ENCODE peak calls at places on chromosomes 12 and 14, in six cellular contexts. One of them, this sample, is unnamed.

GRCh38 chr12:33828326-33828725 is 194.0 kb upstream of the ALG10 start:
- DNase-seq in NCI-H1694 treated with DMSO at 0.1 percent for 48 hours: no peak
- DNase-seq in SK-N-SH: no peak
- DNase-seq in mucosa of descending colon: no peak
- DNase-seq in AG09319: no peak
- DNase-seq in left cardiac atrium: no peak
- DNase-seq in this sample: no peak

GRCh38 chr14:100438271-100438670 is 115.1 kb downstream of the SLC25A47 start:
- DNase-seq in AG09319: no peak
- DNase-seq in SK-N-SH: peak
- DNase-seq in mucosa of descending colon: no peak
- DNase-seq in NCI-H1694 treated with DMSO at 0.1 percent for 48 hours: peak
- DNase-seq in left cardiac atrium: no peak
- DNase-seq in this sample: no peak

GRCh38 chr12:54306925-54307731 is 6.3 kb upstream of the NFE2 start:
- DNase-seq in left cardiac atrium: peak
- DNase-seq in AG09319: peak
- DNase-seq in mucosa of descending colon: peak
- DNase-seq in NCI-H1694 treated with DMSO at 0.1 percent for 48 hours: no peak
- DNase-seq in SK-N-SH: peak
- DNase-seq in this sample: no peak

GRCh38 chr14:50082308-50082742 is 34.0 kb downstream of the VCPKMT start:
- DNase-seq in AG09319: no peak
- DNase-seq in left cardiac atrium: no peak
- DNase-seq in NCI-H1694 treated with DMSO at 0.1 percent for 48 hours: no peak
- DNase-seq in SK-N-SH: no peak
- DNase-seq in mucosa of descending colon: no peak
- DNase-seq in this sample: no peak

GRCh38 chr12:109461049-109461845 is 15.9 kb downstream of the KCTD10 start:
- DNase-seq in SK-N-SH: no peak
- DNase-seq in left cardiac atrium: peak
- DNase-seq in mucosa of descending colon: peak
- DNase-seq in AG09319: no peak
- DNase-seq in NCI-H1694 treated with DMSO at 0.1 percent for 48 hours: no peak
- DNase-seq in this sample: no peak

GRCh38 chr14:102917469-102918211 is 4.8 kb upstream of the AMN start:
- DNase-seq in SK-N-SH: peak
- DNase-seq in mucosa of descending colon: peak
- DNase-seq in AG09319: no peak
- DNase-seq in left cardiac atrium: peak
- DNase-seq in NCI-H1694 treated with DMSO at 0.1 percent for 48 hours: peak
- DNase-seq in this sample: peak

GRCh38 chr14:49895480-49895879 is 2.6 kb downstream of the ARF6 start:
- DNase-seq in mucosa of descending colon: no peak
- DNase-seq in left cardiac atrium: no peak
- DNase-seq in SK-N-SH: no peak
- DNase-seq in AG09319: no peak
- DNase-seq in NCI-H1694 treated with DMSO at 0.1 percent for 48 hours: no peak
- DNase-seq in this sample: no peak

GRCh38 chr14:99513183-99513694 is 32.0 kb downstream of the CCNK start:
- DNase-seq in AG09319: no peak
- DNase-seq in NCI-H1694 treated with DMSO at 0.1 percent for 48 hours: no peak
- DNase-seq in left cardiac atrium: no peak
- DNase-seq in mucosa of descending colon: no peak
- DNase-seq in SK-N-SH: no peak
- DNase-seq in this sample: peak

GRCh38 chr14:69135133-69135532 is 17.8 kb downstream of the DCAF5 start:
- DNase-seq in AG09319: no peak
- DNase-seq in NCI-H1694 treated with DMSO at 0.1 percent for 48 hours: no peak
- DNase-seq in mucosa of descending colon: no peak
- DNase-seq in left cardiac atrium: no peak
- DNase-seq in SK-N-SH: no peak
- DNase-seq in this sample: no peak

GRCh38 chr12:65152012-65152411 is 17.4 kb upstream of the LEMD3 start:
- DNase-seq in AG09319: no peak
- DNase-seq in SK-N-SH: no peak
- DNase-seq in left cardiac atrium: no peak
- DNase-seq in NCI-H1694 treated with DMSO at 0.1 percent for 48 hours: no peak
- DNase-seq in mucosa of descending colon: no peak
- DNase-seq in this sample: no peak

GRCh38 chr12:42862055-42862454 is 272.5 kb upstream of the PRICKLE1 start:
- DNase-seq in mucosa of descending colon: no peak
- DNase-seq in NCI-H1694 treated with DMSO at 0.1 percent for 48 hours: no peak
- DNase-seq in SK-N-SH: no peak
- DNase-seq in AG09319: no peak
- DNase-seq in left cardiac atrium: no peak
- DNase-seq in this sample: no peak

GRCh38 chr12:88753074-88753473 is 172.8 kb upstream of the KITLG start:
- DNase-seq in left cardiac atrium: no peak
- DNase-seq in NCI-H1694 treated with DMSO at 0.1 percent for 48 hours: no peak
- DNase-seq in AG09319: no peak
- DNase-seq in mucosa of descending colon: no peak
- DNase-seq in SK-N-SH: no peak
- DNase-seq in this sample: no peak

GRCh38 chr14:41718477-41719166 is 111.9 kb downstream of the LRFN5 start:
- DNase-seq in SK-N-SH: no peak
- DNase-seq in left cardiac atrium: no peak
- DNase-seq in mucosa of descending colon: no peak
- DNase-seq in AG09319: no peak
- DNase-seq in NCI-H1694 treated with DMSO at 0.1 percent for 48 hours: no peak
- DNase-seq in this sample: no peak

GRCh38 chr14:85958069-85958468 is 428.1 kb downstream of the FLRT2 start:
- DNase-seq in mucosa of descending colon: no peak
- DNase-seq in NCI-H1694 treated with DMSO at 0.1 percent for 48 hours: no peak
- DNase-seq in AG09319: no peak
- DNase-seq in left cardiac atrium: no peak
- DNase-seq in SK-N-SH: no peak
- DNase-seq in this sample: no peak

GRCh38 chr14:61555056-61555838 is 140.1 kb upstream of the HIF1A start:
- DNase-seq in mucosa of descending colon: no peak
- DNase-seq in NCI-H1694 treated with DMSO at 0.1 percent for 48 hours: no peak
- DNase-seq in AG09319: no peak
- DNase-seq in left cardiac atrium: no peak
- DNase-seq in SK-N-SH: no peak
- DNase-seq in this sample: no peak

GRCh38 chr12:48671231-48671856 is 10.7 kb downstream of the KANSL2 start:
- DNase-seq in SK-N-SH: no peak
- DNase-seq in left cardiac atrium: no peak
- DNase-seq in mucosa of descending colon: no peak
- DNase-seq in NCI-H1694 treated with DMSO at 0.1 percent for 48 hours: no peak
- DNase-seq in AG09319: no peak
- DNase-seq in this sample: no peak